ENCODE peak calls at places on chromosomes 7 and 10, in ten cellular contexts. H is ELF-1; E is A172; Z is stimulated activated naive CD4-positive, alpha-beta T cell; I is endothelial cell; K is activated CD4-positive, alpha-beta T cell treated with anti-CD3 and anti-CD28 coated beads, Interleukin-2, amount 50 U/mL, for 4 hours; U is stimulated activated CD4-positive, alpha-beta T cell treated with anti-CD3 and anti-CD28 coated beads, Interleukin-2, amount 100 ng/mL, for 48 hours; L is NCI-H1694 treated with DMSO at 0.1 percent for 48 hours; F is heart left ventricle; T is activated naive CD8-positive, alpha-beta T cell treated with anti-CD3 and anti-CD28 coated beads, Interleukin-2, amount 50 U/mL, for 24 hours. S is an unnamed sample.

GRCh38 chr10:130485958-130486680 is 349.9 kb downstream of the GLRX3 start:
- DNase-seq in E (no peak), F (no peak), H (no peak), I (no peak), U (no peak), T (no peak), L (no peak), K (no peak), Z (no peak), S (no peak)

GRCh38 chr7:80858141-80858903 is 60.5 kb downstream of the SEMA3C start:
- DNase-seq in U (no peak), L (no peak), H (no peak), F (no peak), K (no peak), E (peak; percentile 48), Z (no peak), T (no peak), I (no peak), S (no peak)

GRCh38 chr7:91051966-91052365 is 212.3 kb upstream of the FZD1 start:
- DNase-seq in H (peak; percentile 73), F (no peak), E (no peak), Z (no peak), K (no peak), L (no peak), U (no peak), I (no peak), T (no peak), S (no peak)

GRCh38 chr10:45075821-45076220 is 75.1 kb downstream of the ZNF22 start:
- DNase-seq in I (no peak), Z (no peak), T (no peak), E (no peak), H (no peak), F (no peak), K (no peak), U (no peak), L (no peak), S (no peak)

GRCh38 chr7:100801833-100802568 is 25.3 kb downstream of the EPHB4 start:
- DNase-seq in Z (no peak), T (no peak), L (no peak), E (peak; percentile 99), F (no peak), I (no peak), K (no peak), U (no peak), H (peak; percentile 98), S (peak; percentile 23)

GRCh38 chr7:12091164-12091563 is 119.9 kb upstream of the TMEM106B start:
- DNase-seq in Z (no peak), L (no peak), K (no peak), I (no peak), T (no peak), F (no peak), U (no peak), H (peak; percentile 11), E (no peak), S (no peak)

GRCh38 chr10:3226960-3227724 is 54.6 kb upstream of the PITRM1 start:
- DNase-seq in I (no peak), Z (no peak), F (no peak), L (no peak), K (no peak), E (peak; percentile 78), H (peak; percentile 78), U (no peak), T (no peak), S (no peak)

GRCh38 chr7:105002-105401 is 87.4 kb upstream of the FAM20C start:
- DNase-seq in I (no peak), U (no peak), H (no peak), E (no peak), K (no peak), L (no peak), T (no peak), F (no peak), Z (no peak), S (no peak)

GRCh38 chr10:103193107-103193819 is at the start of gene NT5C2:
- DNase-seq in E (peak; percentile 45), K (peak; percentile 77), L (peak; percentile 26), F (peak; percentile 86), Z (peak; percentile 67), T (peak; percentile 87), I (peak; percentile 83), H (peak; percentile 71), U (peak; percentile 71), S (no peak)

GRCh38 chr10:100888957-100889356 is 23.8 kb upstream of the SLF2 start:
- DNase-seq in F (no peak), I (no peak), L (no peak), H (no peak), T (no peak), Z (no peak), K (no peak), U (no peak), E (no peak), S (no peak)

GRCh38 chr10:84391326-84391725 is 62.9 kb downstream of the CCSER2 start:
- DNase-seq in K (no peak), Z (no peak), T (no peak), I (no peak), F (no peak), L (peak; percentile 11), E (no peak), U (no peak), H (no peak), S (no peak)

GRCh38 chr7:142581341-142581740 is 167.9 kb upstream of the PRSS1 start:
- DNase-seq in K (no peak), F (no peak), L (no peak), I (no peak), T (no peak), H (no peak), E (no peak), U (peak; percentile 7), Z (no peak), S (no peak)

GRCh38 chr10:62890395-62890794 is 74.2 kb upstream of the EGR2 start:
- DNase-seq in Z (no peak), F (no peak), L (no peak), H (no peak), E (no peak), I (no peak), K (no peak), U (no peak), T (no peak), S (no peak)